ENCODE peak calls at places on chromosomes 12 and 14, in seven cellular contexts. One of them, this sample, is unnamed.

GRCh38 chr14:95935228-95935822 is 58.7 kb downstream of the TUNAR start:
- DNase-seq in RWPE1: peak; percentile 20
- DNase-seq in activated naive CD8-positive, alpha-beta T cell treated with anti-CD3 and anti-CD28 coated beads for 36 hours: no peak
- DNase-seq in fibroblast of mammary gland: peak; percentile 20
- DNase-seq in fibroblast of the aortic adventitia: peak; percentile 46
- DNase-seq in dorsolateral prefrontal cortex: no peak
- DNase-seq in NCI-H774: no peak
- DNase-seq in this sample: peak; percentile 9

GRCh38 chr14:29054119-29054518 is 287.5 kb downstream of the FOXG1 start:
- DNase-seq in RWPE1: no peak
- DNase-seq in activated naive CD8-positive, alpha-beta T cell treated with anti-CD3 and anti-CD28 coated beads for 36 hours: no peak
- DNase-seq in fibroblast of mammary gland: no peak
- DNase-seq in fibroblast of the aortic adventitia: peak; percentile 6
- DNase-seq in dorsolateral prefrontal cortex: no peak
- DNase-seq in NCI-H774: no peak
- DNase-seq in this sample: no peak

GRCh38 chr12:873954-874353 is 75.5 kb downstream of the RAD52 start:
- DNase-seq in RWPE1: peak; percentile 3
- DNase-seq in activated naive CD8-positive, alpha-beta T cell treated with anti-CD3 and anti-CD28 coated beads for 36 hours: no peak
- DNase-seq in fibroblast of mammary gland: peak; percentile 22
- DNase-seq in fibroblast of the aortic adventitia: no peak
- DNase-seq in dorsolateral prefrontal cortex: no peak
- DNase-seq in NCI-H774: no peak
- DNase-seq in this sample: no peak

GRCh38 chr12:63966603-63966975 is 122.1 kb downstream of the SRGAP1 start:
- DNase-seq in RWPE1: no peak
- DNase-seq in activated naive CD8-positive, alpha-beta T cell treated with anti-CD3 and anti-CD28 coated beads for 36 hours: no peak
- DNase-seq in fibroblast of mammary gland: no peak
- DNase-seq in fibroblast of the aortic adventitia: no peak
- DNase-seq in dorsolateral prefrontal cortex: no peak
- DNase-seq in NCI-H774: no peak
- DNase-seq in this sample: no peak

GRCh38 chr12:106652510-106653015 is 69.8 kb downstream of the RFX4 start:
- DNase-seq in RWPE1: no peak
- DNase-seq in activated naive CD8-positive, alpha-beta T cell treated with anti-CD3 and anti-CD28 coated beads for 36 hours: no peak
- DNase-seq in fibroblast of mammary gland: no peak
- DNase-seq in fibroblast of the aortic adventitia: no peak
- DNase-seq in dorsolateral prefrontal cortex: no peak
- DNase-seq in NCI-H774: no peak
- DNase-seq in this sample: no peak

GRCh38 chr14:31568151-31568550 is 6.9 kb downstream of the NUBPL start:
- DNase-seq in RWPE1: no peak
- DNase-seq in activated naive CD8-positive, alpha-beta T cell treated with anti-CD3 and anti-CD28 coated beads for 36 hours: no peak
- DNase-seq in fibroblast of mammary gland: peak; percentile 58
- DNase-seq in fibroblast of the aortic adventitia: peak; percentile 56
- DNase-seq in dorsolateral prefrontal cortex: no peak
- DNase-seq in NCI-H774: no peak
- DNase-seq in this sample: no peak

GRCh38 chr12:3091650-3092207 is 14.6 kb downstream of the TSPAN9 start:
- DNase-seq in RWPE1: no peak
- DNase-seq in activated naive CD8-positive, alpha-beta T cell treated with anti-CD3 and anti-CD28 coated beads for 36 hours: no peak
- DNase-seq in fibroblast of mammary gland: no peak
- DNase-seq in fibroblast of the aortic adventitia: no peak
- DNase-seq in dorsolateral prefrontal cortex: no peak
- DNase-seq in NCI-H774: no peak
- DNase-seq in this sample: no peak

GRCh38 chr14:61512508-61512907 is 182.8 kb upstream of the HIF1A start:
- DNase-seq in RWPE1: no peak
- DNase-seq in activated naive CD8-positive, alpha-beta T cell treated with anti-CD3 and anti-CD28 coated beads for 36 hours: no peak
- DNase-seq in fibroblast of mammary gland: peak; percentile 87
- DNase-seq in fibroblast of the aortic adventitia: peak; percentile 82
- DNase-seq in dorsolateral prefrontal cortex: no peak
- DNase-seq in NCI-H774: no peak
- DNase-seq in this sample: no peak

GRCh38 chr14:105947599-105947998 is 421.2 kb downstream of the TMEM121 start:
- DNase-seq in RWPE1: no peak
- DNase-seq in activated naive CD8-positive, alpha-beta T cell treated with anti-CD3 and anti-CD28 coated beads for 36 hours: no peak
- DNase-seq in fibroblast of mammary gland: no peak
- DNase-seq in fibroblast of the aortic adventitia: no peak
- DNase-seq in dorsolateral prefrontal cortex: no peak
- DNase-seq in NCI-H774: no peak
- DNase-seq in this sample: no peak

GRCh38 chr14:104342435-104343293 is 204.3 kb downstream of the KIF26A start:
- DNase-seq in RWPE1: no peak
- DNase-seq in activated naive CD8-positive, alpha-beta T cell treated with anti-CD3 and anti-CD28 coated beads for 36 hours: no peak
- DNase-seq in fibroblast of mammary gland: no peak
- DNase-seq in fibroblast of the aortic adventitia: no peak
- DNase-seq in dorsolateral prefrontal cortex: no peak
- DNase-seq in NCI-H774: no peak
- DNase-seq in this sample: no peak

GRCh38 chr14:34843011-34843554 is 32.1 kb downstream of the BAZ1A start:
- DNase-seq in RWPE1: peak; percentile 79
- DNase-seq in activated naive CD8-positive, alpha-beta T cell treated with anti-CD3 and anti-CD28 coated beads for 36 hours: no peak
- DNase-seq in fibroblast of mammary gland: peak; percentile 89
- DNase-seq in fibroblast of the aortic adventitia: peak; percentile 84
- DNase-seq in dorsolateral prefrontal cortex: no peak
- DNase-seq in NCI-H774: no peak
- DNase-seq in this sample: peak; percentile 36

GRCh38 chr14:67749341-67750110 is 47.8 kb downstream of the RDH12 start:
- DNase-seq in RWPE1: no peak
- DNase-seq in activated naive CD8-positive, alpha-beta T cell treated with anti-CD3 and anti-CD28 coated beads for 36 hours: no peak
- DNase-seq in fibroblast of mammary gland: no peak
- DNase-seq in fibroblast of the aortic adventitia: peak; percentile 49
- DNase-seq in dorsolateral prefrontal cortex: no peak
- DNase-seq in NCI-H774: no peak
- DNase-seq in this sample: no peak

GRCh38 chr14:64544607-64545312 is 4.2 kb downstream of the HSPA2 start:
- DNase-seq in RWPE1: no peak
- DNase-seq in activated naive CD8-positive, alpha-beta T cell treated with anti-CD3 and anti-CD28 coated beads for 36 hours: no peak
- DNase-seq in fibroblast of mammary gland: no peak
- DNase-seq in fibroblast of the aortic adventitia: no peak
- DNase-seq in dorsolateral prefrontal cortex: no peak
- DNase-seq in NCI-H774: no peak
- DNase-seq in this sample: no peak

GRCh38 chr12:59055204-59055839 is 135.0 kb upstream of the LRIG3 start:
- DNase-seq in RWPE1: peak; percentile 91
- DNase-seq in activated naive CD8-positive, alpha-beta T cell treated with anti-CD3 and anti-CD28 coated beads for 36 hours: no peak
- DNase-seq in fibroblast of mammary gland: peak; percentile 79
- DNase-seq in fibroblast of the aortic adventitia: peak; percentile 67
- DNase-seq in dorsolateral prefrontal cortex: no peak
- DNase-seq in NCI-H774: peak; percentile 43
- DNase-seq in this sample: no peak

GRCh38 chr14:92650581-92651105 is 97.8 kb downstream of the LGMN start:
- DNase-seq in RWPE1: no peak
- DNase-seq in activated naive CD8-positive, alpha-beta T cell treated with anti-CD3 and anti-CD28 coated beads for 36 hours: peak; percentile 29
- DNase-seq in fibroblast of mammary gland: no peak
- DNase-seq in fibroblast of the aortic adventitia: no peak
- DNase-seq in dorsolateral prefrontal cortex: no peak
- DNase-seq in NCI-H774: no peak
- DNase-seq in this sample: peak; percentile 36

GRCh38 chr12:5577741-5578140 is 145.8 kb downstream of the NTF3 start:
- DNase-seq in RWPE1: no peak
- DNase-seq in activated naive CD8-positive, alpha-beta T cell treated with anti-CD3 and anti-CD28 coated beads for 36 hours: no peak
- DNase-seq in fibroblast of mammary gland: no peak
- DNase-seq in fibroblast of the aortic adventitia: no peak
- DNase-seq in dorsolateral prefrontal cortex: no peak
- DNase-seq in NCI-H774: no peak
- DNase-seq in this sample: no peak

GRCh38 chr12:30779578-30779977 is 24.8 kb upstream of the CAPRIN2 start:
- DNase-seq in RWPE1: no peak
- DNase-seq in activated naive CD8-positive, alpha-beta T cell treated with anti-CD3 and anti-CD28 coated beads for 36 hours: no peak
- DNase-seq in fibroblast of mammary gland: no peak
- DNase-seq in fibroblast of the aortic adventitia: no peak
- DNase-seq in dorsolateral prefrontal cortex: no peak
- DNase-seq in NCI-H774: no peak
- DNase-seq in this sample: no peak

GRCh38 chr12:28552472-28553061 is 362.3 kb downstream of the CCDC91 start:
- DNase-seq in RWPE1: no peak
- DNase-seq in activated naive CD8-positive, alpha-beta T cell treated with anti-CD3 and anti-CD28 coated beads for 36 hours: no peak
- DNase-seq in fibroblast of mammary gland: no peak
- DNase-seq in fibroblast of the aortic adventitia: peak; percentile 40
- DNase-seq in dorsolateral prefrontal cortex: no peak
- DNase-seq in NCI-H774: no peak
- DNase-seq in this sample: no peak

GRCh38 chr12:22408605-22409004 is 74.1 kb upstream of the ST8SIA1 start:
- DNase-seq in RWPE1: no peak
- DNase-seq in activated naive CD8-positive, alpha-beta T cell treated with anti-CD3 and anti-CD28 coated beads for 36 hours: no peak
- DNase-seq in fibroblast of mammary gland: no peak
- DNase-seq in fibroblast of the aortic adventitia: no peak
- DNase-seq in dorsolateral prefrontal cortex: no peak
- DNase-seq in NCI-H774: no peak
- DNase-seq in this sample: no peak

GRCh38 chr12:6249580-6249979 is 49.4 kb downstream of the CD9 start:
- DNase-seq in RWPE1: no peak
- DNase-seq in activated naive CD8-positive, alpha-beta T cell treated with anti-CD3 and anti-CD28 coated beads for 36 hours: no peak
- DNase-seq in fibroblast of mammary gland: no peak
- DNase-seq in fibroblast of the aortic adventitia: no peak
- DNase-seq in dorsolateral prefrontal cortex: no peak
- DNase-seq in NCI-H774: no peak
- DNase-seq in this sample: no peak

This sample was measured in activated CD4-positive, alpha-beta T cell treated with anti-CD3 and anti-CD28 coated beads for 48 hours.